ENCODE peak calls at places on chromosomes 11 and 22, in six cellular contexts. L, B, E, Q, M and P are unnamed samples.

GRCh38 chr11:66189031-66189745 is 79.3 kb upstream of the RAB1B start:
- DNase-seq in L (no peak), B (no peak), E (peak; percentile 12), Q (no peak), M (peak; percentile 13), P (no peak)

GRCh38 chr11:131129474-131129873 is 213.2 kb upstream of the SNX19 start:
- DNase-seq in L (no peak), B (no peak), E (no peak), Q (no peak), M (no peak), P (no peak)

GRCh38 chr11:116862951-116863350 is 25.5 kb upstream of the APOA1 start:
- DNase-seq in L (no peak), B (no peak), E (peak; percentile 61), Q (peak; percentile 8), M (peak; percentile 34), P (no peak)

GRCh38 chr11:35525501-35526175 is at the start of gene PAMR1:
- DNase-seq in L (peak; percentile 36), B (peak; percentile 58), E (peak; percentile 90), Q (no peak), M (peak; percentile 90), P (no peak)

GRCh38 chr11:111983187-111983986 is 41.8 kb upstream of the DLAT start:
- DNase-seq in L (no peak), B (peak; percentile 67), E (no peak), Q (peak; percentile 90), M (peak; percentile 72), P (no peak)

GRCh38 chr11:68837583-68838571 is 3.8 kb downstream of the CPT1A start:
- DNase-seq in L (no peak), B (no peak), E (no peak), Q (peak; percentile 25), M (no peak), P (no peak)

GRCh38 chr11:12167098-12167999 is 57.0 kb downstream of the MICAL2 start:
- DNase-seq in L (no peak), B (no peak), E (peak; percentile 89), Q (peak; percentile 96), M (peak; percentile 97), P (no peak)

GRCh38 chr11:110479445-110480101 is 49.8 kb downstream of the FDX1 start:
- DNase-seq in L (no peak), B (no peak), E (peak; percentile 64), Q (no peak), M (peak; percentile 77), P (peak; percentile 13)

GRCh38 chr11:72962084-72962483 is 147.9 kb downstream of the ATG16L2 start:
- DNase-seq in L (no peak), B (no peak), E (peak; percentile 53), Q (no peak), M (peak; percentile 66), P (no peak)

GRCh38 chr22:45762545-45763235 is 91.1 kb downstream of the ATXN10 start:
- DNase-seq in L (no peak), B (no peak), E (no peak), Q (no peak), M (peak; percentile 28), P (no peak)

GRCh38 chr11:76074178-76075112 is 131.9 kb downstream of the WNT11 start:
- DNase-seq in L (no peak), B (no peak), E (peak; percentile 81), Q (peak; percentile 80), M (peak; percentile 60), P (no peak)

GRCh38 chr11:15918212-15918611 is 438.1 kb downstream of the SOX6 start:
- DNase-seq in L (no peak), B (no peak), E (no peak), Q (no peak), M (no peak), P (no peak)

GRCh38 chr11:19735512-19735911 is 22.9 kb downstream of the NAV2 start:
- DNase-seq in L (no peak), B (no peak), E (peak; percentile 82), Q (no peak), M (peak; percentile 75), P (no peak)

GRCh38 chr11:2390871-2391662 is 9.5 kb upstream of the TSSC4 start:
- DNase-seq in L (no peak), B (no peak), E (peak; percentile 87), Q (no peak), M (peak; percentile 78), P (peak; percentile 77)

GRCh38 chr11:954392-955144 is 28.9 kb downstream of the AP2A2 start:
- DNase-seq in L (no peak), B (no peak), E (no peak), Q (no peak), M (no peak), P (no peak)

GRCh38 chr11:73152861-73153483 is 10.9 kb upstream of the FCHSD2 start:
- DNase-seq in L (peak; percentile 97), B (no peak), E (no peak), Q (no peak), M (no peak), P (peak; percentile 98)

GRCh38 chr22:38700271-38700788 is 413 bp downstream of the JOSD1 start:
- DNase-seq in L (no peak), B (no peak), E (peak; percentile 82), Q (peak; percentile 80), M (no peak), P (no peak)

GRCh38 chr22:46120420-46120737 is 29.9 kb upstream of the PPARA start:
- DNase-seq in L (no peak), B (no peak), E (no peak), Q (no peak), M (no peak), P (no peak)

DNA sequence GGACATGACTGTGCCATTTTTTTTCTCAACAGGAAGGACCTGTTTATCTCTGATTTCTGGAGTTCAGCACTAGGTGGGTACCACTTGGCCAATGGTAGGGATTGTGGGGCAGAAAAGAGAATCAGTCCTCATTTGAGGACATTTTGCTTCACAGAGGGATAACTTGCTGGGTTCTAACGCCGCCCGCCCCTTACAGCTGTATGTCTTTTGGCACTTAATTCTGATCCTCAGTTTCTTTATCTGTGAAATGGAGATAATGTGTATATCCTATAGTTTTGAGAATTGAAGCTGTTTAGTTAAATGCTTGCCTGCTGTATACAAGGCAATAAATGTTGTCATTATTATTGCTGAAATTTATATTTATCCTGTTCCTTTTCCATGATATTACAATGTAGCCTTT is 2.3 kb downstream of the SRRD start:
- DNase-seq in L (no peak), B (no peak), E (no peak), Q (no peak), M (no peak), P (no peak)
- H3K4me1 ChIP-seq in L (peaks cover 33% of the 10 kb centered on the region), B (peaks cover 11% of the 10 kb centered on the region), E (peaks cover 20% of the 10 kb centered on the region), Q (peaks cover 4% of the 10 kb centered on the region), M (peaks cover 6% of the 10 kb centered on the region), P (peaks cover 51% of the 10 kb centered on the region)

GRCh38 chr11:133362921-133363320 is 169.4 kb downstream of the OPCML start:
- DNase-seq in L (no peak), B (no peak), E (no peak), Q (peak; percentile 1), M (no peak), P (no peak)

GRCh38 chr11:133362156-133362555 is 170.1 kb downstream of the OPCML start:
- DNase-seq in L (no peak), B (no peak), E (no peak), Q (no peak), M (no peak), P (no peak)

GRCh38 chr11:133361689-133361994 is 170.7 kb downstream of the OPCML start:
- DNase-seq in L (no peak), B (no peak), E (no peak), Q (no peak), M (no peak), P (no peak)

GRCh38 chr11:133366088-133366487 is 166.2 kb downstream of the OPCML start:
- DNase-seq in L (no peak), B (no peak), E (no peak), Q (no peak), M (no peak), P (no peak)

GRCh38 chr11:133360860-133361688 is 171.2 kb downstream of the OPCML start:
- DNase-seq in L (no peak), B (no peak), E (no peak), Q (no peak), M (no peak), P (no peak)
- H3K9me3 ChIP-seq in L (no peaks in the 10 kb centered on the region), B (no peaks in the 10 kb centered on the region), E (no peaks in the 10 kb centered on the region), Q (no peaks in the 10 kb centered on the region), M (peaks cover 50% of the 10 kb centered on the region), P (no peaks in the 10 kb centered on the region)

GRCh38 chr11:33417121-33417520 is 159.9 kb downstream of the HIPK3 start:
- DNase-seq in L (no peak), B (no peak), E (no peak), Q (no peak), M (no peak), P (no peak)

GRCh38 chr11:33419956-33420355 is 162.8 kb downstream of the HIPK3 start:
- DNase-seq in L (no peak), B (no peak), E (peak; percentile 32), Q (no peak), M (no peak), P (no peak)
- H3K4me2 ChIP-seq in L (no peak overlapping the region), B (no peak overlapping the region), E (no peak overlapping the region), Q (no peak overlapping the region), M (no peak overlapping the region), P (no peak overlapping the region)

DNA sequence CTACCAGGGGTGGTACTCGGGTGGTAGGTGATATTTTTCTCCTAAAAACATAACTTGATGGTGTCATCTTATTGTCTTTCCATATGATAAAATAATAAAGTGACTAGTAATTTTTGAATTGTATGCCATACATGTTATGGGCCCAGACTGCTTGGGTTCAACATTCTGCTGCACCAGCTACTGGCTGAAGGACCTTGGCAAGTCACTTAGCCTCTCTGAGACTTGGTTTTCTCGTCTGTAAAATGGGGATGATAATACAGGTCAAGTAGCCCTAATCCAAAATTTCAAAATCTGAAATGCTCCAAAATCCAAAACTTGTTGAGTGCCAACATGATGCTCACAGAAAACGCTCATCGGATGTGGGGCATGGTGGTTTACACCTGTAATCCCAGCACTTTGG is 35.6 kb upstream of the TFIP11 start:
- DNase-seq in L (no peak), B (no peak), E (no peak), Q (no peak), M (no peak), P (no peak)
- H3K4me1 ChIP-seq in L (peaks cover 31% of the 10 kb centered on the region), B (peaks cover 7% of the 10 kb centered on the region), E (peaks cover 30% of the 10 kb centered on the region), Q (peaks cover 8% of the 10 kb centered on the region), M (peaks cover 21% of the 10 kb centered on the region), P (peaks cover 25% of the 10 kb centered on the region)

GRCh38 chr22:48690583-48691317 is 1136.9 kb downstream of the BRD1 start:
- DNase-seq in L (no peak), B (no peak), E (no peak), Q (no peak), M (no peak), P (no peak)
- H3K9me3 ChIP-seq in L (no peaks in the 10 kb centered on the region), B (no peaks in the 10 kb centered on the region), E (no peaks in the 10 kb centered on the region), Q (no peaks in the 10 kb centered on the region), M (peaks cover 64% of the 10 kb centered on the region), P (no peaks in the 10 kb centered on the region)

GRCh38 chr11:95067828-95068244 is 1.1 kb downstream of the SRSF8 start:
- DNase-seq in L (no peak), B (no peak), E (no peak), Q (no peak), M (no peak), P (no peak)
- H3K4me2 ChIP-seq in L (peak overlapping the region; percentile 86), B (peak overlapping the region; percentile 72), E (peak overlapping the region; percentile 98), Q (peak overlapping the region; percentile 80), M (peak overlapping the region; percentile 98), P (peak overlapping the region; percentile 81)

GRCh38 chr11:67349036-67349435 is 4.3 kb downstream of the POLD4 start:
- DNase-seq in L (no peak), B (no peak), E (no peak), Q (no peak), M (no peak), P (no peak)
- H3K4me1 ChIP-seq in L (peaks cover 30% of the 10 kb centered on the region), B (peaks cover 13% of the 10 kb centered on the region), E (peaks cover 30% of the 10 kb centered on the region), Q (peaks cover 10% of the 10 kb centered on the region), M (peaks cover 11% of the 10 kb centered on the region), P (peaks cover 65% of the 10 kb centered on the region)